ENCODE peak calls at places on chromosomes 7 and 10, in six cellular contexts. Z, P, V, L, T and S are unnamed samples.

GRCh38 chr7:45181286-45181960 is 23.8 kb downstream of the RAMP3 start:
- DNase-seq in Z (no peak), P (no peak), V (peak), L (no peak), T (no peak), S (no peak)

GRCh38 chr7:151537818-151538561 is 18.3 kb upstream of the RHEB start:
- DNase-seq in Z (no peak), P (no peak), V (no peak), L (no peak), T (peak), S (no peak)

GRCh38 chr7:28517606-28518005 is 105.3 kb downstream of the CREB5 start:
- DNase-seq in Z (no peak), P (no peak), V (no peak), L (no peak), T (no peak), S (no peak)

GRCh38 chr10:4243651-4244050 is 458.6 kb upstream of the KLF6 start:
- DNase-seq in Z (no peak), P (peak), V (no peak), L (no peak), T (peak), S (peak)

GRCh38 chr10:95444792-95445191 is 116.4 kb downstream of the SORBS1 start:
- DNase-seq in Z (no peak), P (no peak), V (no peak), L (no peak), T (no peak), S (no peak)

GRCh38 chr10:95618101-95618500 is 38.4 kb downstream of the ALDH18A1 start:
- DNase-seq in Z (no peak), P (no peak), V (no peak), L (no peak), T (no peak), S (no peak)

GRCh38 chr7:54349259-54349658 is 192.9 kb upstream of the VSTM2A start:
- DNase-seq in Z (no peak), P (no peak), V (no peak), L (no peak), T (peak), S (no peak)

GRCh38 chr10:71835671-71836593 is 15.1 kb downstream of the PSAP start:
- DNase-seq in Z (peak), P (no peak), V (peak), L (no peak), T (peak), S (peak)

GRCh38 chr10:17028843-17029580 is 100.6 kb downstream of the CUBN start:
- DNase-seq in Z (no peak), P (no peak), V (no peak), L (no peak), T (no peak), S (no peak)

GRCh38 chr7:143148050-143148449 is 16.2 kb downstream of the PIP start:
- DNase-seq in Z (no peak), P (no peak), V (no peak), L (no peak), T (no peak), S (no peak)

GRCh38 chr10:60661627-60662026 is 116.7 kb upstream of the CDK1 start:
- DNase-seq in Z (no peak), P (peak), V (no peak), L (no peak), T (peak), S (no peak)

GRCh38 chr7:21076054-21076453 is 289.4 kb upstream of the SP8 start:
- DNase-seq in Z (no peak), P (no peak), V (no peak), L (no peak), T (no peak), S (no peak)

GRCh38 chr7:15323545-15323944 is 238.3 kb downstream of the AGMO start:
- DNase-seq in Z (no peak), P (no peak), V (no peak), L (no peak), T (no peak), S (no peak)

GRCh38 chr7:130884437-130885417 is 150.7 kb upstream of the KLF14 start:
- DNase-seq in Z (no peak), P (peak), V (no peak), L (no peak), T (peak), S (no peak)

GRCh38 chr7:1700536-1701333 is 30.7 kb downstream of the ELFN1 start:
- DNase-seq in Z (no peak), P (no peak), V (peak), L (no peak), T (no peak), S (no peak)

GRCh38 chr7:30861612-30862011 is 50.0 kb upstream of the AQP1 start:
- DNase-seq in Z (no peak), P (no peak), V (no peak), L (no peak), T (no peak), S (no peak)

GRCh38 chr10:129707406-129708388 is 240.7 kb downstream of the MGMT start:
- DNase-seq in Z (peak), P (no peak), V (no peak), L (no peak), T (peak), S (no peak)

GRCh38 chr7:34759477-34760125 is 101.6 kb downstream of the NPSR1 start:
- DNase-seq in Z (no peak), P (peak), V (no peak), L (peak), T (peak), S (peak)

GRCh38 chr7:130458256-130458655 is 17.4 kb upstream of the CEP41 start:
- DNase-seq in Z (no peak), P (no peak), V (no peak), L (peak), T (no peak), S (peak)

GRCh38 chr10:91210435-91210834 is 10.0 kb upstream of the PCGF5 start:
- DNase-seq in Z (no peak), P (peak), V (no peak), L (peak), T (no peak), S (no peak)

GRCh38 chr7:47693161-47693740 is 111.3 kb upstream of the TNS3 start:
- DNase-seq in Z (no peak), P (no peak), V (no peak), L (no peak), T (no peak), S (no peak)

GRCh38 chr7:96319444-96319843 is 2.5 kb downstream of the SLC25A13 start:
- DNase-seq in Z (no peak), P (no peak), V (no peak), L (no peak), T (no peak), S (no peak)

GRCh38 chr7:99597762-99598501 is at the start of gene TMEM225B:
- DNase-seq in Z (no peak), P (no peak), V (no peak), L (no peak), T (no peak), S (no peak)

GRCh38 chr7:25360471-25360870 is 132.2 kb upstream of the NPVF start:
- DNase-seq in Z (no peak), P (no peak), V (no peak), L (no peak), T (no peak), S (no peak)

GRCh38 chr7:118245267-118246040 is 20.9 kb downstream of the ANKRD7 start:
- DNase-seq in Z (no peak), P (no peak), V (no peak), L (no peak), T (peak), S (peak)

GRCh38 chr7:118252087-118252486 is 27.6 kb downstream of the ANKRD7 start:
- DNase-seq in Z (no peak), P (no peak), V (no peak), L (no peak), T (no peak), S (no peak)

GRCh38 chr7:118250860-118251494 is 26.5 kb downstream of the ANKRD7 start:
- DNase-seq in Z (no peak), P (no peak), V (no peak), L (no peak), T (peak), S (no peak)
- TF ChIP-seq CTCF in Z (no peak), P (peak), V (no peak), L (peak), T (peak), S (peak)

DNA sequence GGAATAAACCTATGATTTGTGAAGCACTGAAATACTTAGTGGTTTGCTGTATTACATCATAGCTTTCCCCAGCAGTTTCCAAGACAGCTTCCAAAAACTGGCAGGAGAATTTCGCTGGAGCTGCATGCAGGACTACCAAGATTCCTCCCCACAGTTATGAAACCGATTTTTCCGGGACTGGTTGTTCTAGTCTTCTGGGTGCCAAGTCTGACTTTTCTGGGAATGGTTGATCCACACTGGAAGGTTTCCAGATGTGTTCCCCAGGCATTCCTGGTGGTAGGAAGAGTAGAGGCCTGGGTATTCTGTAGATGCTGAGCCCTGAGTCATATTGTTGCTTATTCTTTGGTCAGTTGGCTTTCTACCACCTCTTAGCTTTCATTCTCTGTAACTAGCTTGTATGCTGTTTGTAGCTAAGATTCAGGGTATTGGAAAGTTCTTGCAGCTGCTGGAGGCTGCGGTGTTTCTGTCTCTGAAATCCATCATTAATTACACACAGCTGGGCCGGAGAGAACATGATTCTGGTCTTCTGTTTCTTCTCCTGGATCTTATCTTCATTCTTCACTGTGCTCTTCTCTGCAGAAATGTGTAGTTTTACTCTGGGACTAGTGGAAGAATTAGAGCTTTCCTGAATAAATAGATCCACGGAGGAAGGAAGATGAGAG is 6.3 kb downstream of the ABCC2 start:
- DNase-seq in Z (no peak), P (no peak), V (no peak), L (no peak), T (peak), S (no peak)
- TF ChIP-seq CTCF in Z (no peak), P (no peak), V (no peak), L (no peak), T (no peak), S (no peak)

GRCh38 chr10:810351-810846 is 120.9 kb upstream of the DIP2C start:
- DNase-seq in Z (no peak), P (no peak), V (no peak), L (peak), T (peak), S (peak)
- TF ChIP-seq CTCF in Z (peak), P (no peak), V (no peak), L (peak), T (peak), S (peak)

DNA sequence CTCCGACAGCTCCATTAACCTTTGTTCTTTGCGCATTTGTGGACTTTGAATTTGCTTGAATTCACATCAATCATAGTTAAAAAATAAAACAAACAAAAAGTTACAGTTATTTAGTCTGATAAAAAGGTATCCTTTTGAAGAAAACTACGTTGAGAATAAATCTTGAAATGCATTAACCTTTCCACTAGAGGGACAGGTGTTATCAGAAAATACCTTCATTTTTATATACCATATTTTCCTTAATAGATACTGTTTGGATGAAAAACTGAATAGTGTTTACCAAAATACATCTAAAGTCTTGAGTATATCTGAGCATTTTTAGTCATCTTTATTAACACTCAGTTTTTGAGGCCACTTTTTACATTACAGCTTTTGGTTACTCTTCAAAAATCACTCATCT is 371.9 kb downstream of the ZWINT start:
- DNase-seq in Z (no peak), P (no peak), V (no peak), L (no peak), T (no peak), S (no peak)
- TF ChIP-seq CTCF in Z (no peak), P (peak), V (no peak), L (peak), T (no peak), S (no peak)

GRCh38 chr7:84454174-84454959 is 259.8 kb upstream of the SEMA3A start:
- DNase-seq in Z (no peak), P (no peak), V (no peak), L (no peak), T (peak), S (no peak)
- TF ChIP-seq CTCF in Z (no peak), P (no peak), V (no peak), L (no peak), T (no peak), S (no peak)

GRCh38 chr7:155453296-155454182 is 4.4 kb upstream of the EN2 start:
- DNase-seq in Z (no peak), P (no peak), V (no peak), L (no peak), T (no peak), S (no peak)

GRCh38 chr7:155455132-155455693 is 2.7 kb upstream of the EN2 start:
- DNase-seq in Z (no peak), P (no peak), V (peak), L (no peak), T (no peak), S (no peak)

GRCh38 chr7:155455776-155456516 is 2.0 kb upstream of the EN2 start:
- DNase-seq in Z (no peak), P (no peak), V (no peak), L (no peak), T (no peak), S (no peak)

GRCh38 chr7:155452505-155453295 is 5.2 kb upstream of the EN2 start:
- DNase-seq in Z (no peak), P (no peak), V (no peak), L (no peak), T (no peak), S (no peak)

GRCh38 chr7:155454183-155455112 is 3.5 kb upstream of the EN2 start:
- DNase-seq in Z (no peak), P (no peak), V (peak), L (no peak), T (no peak), S (no peak)
- TF ChIP-seq CTCF in Z (no peak), P (no peak), V (no peak), L (no peak), T (no peak), S (no peak)

DNA sequence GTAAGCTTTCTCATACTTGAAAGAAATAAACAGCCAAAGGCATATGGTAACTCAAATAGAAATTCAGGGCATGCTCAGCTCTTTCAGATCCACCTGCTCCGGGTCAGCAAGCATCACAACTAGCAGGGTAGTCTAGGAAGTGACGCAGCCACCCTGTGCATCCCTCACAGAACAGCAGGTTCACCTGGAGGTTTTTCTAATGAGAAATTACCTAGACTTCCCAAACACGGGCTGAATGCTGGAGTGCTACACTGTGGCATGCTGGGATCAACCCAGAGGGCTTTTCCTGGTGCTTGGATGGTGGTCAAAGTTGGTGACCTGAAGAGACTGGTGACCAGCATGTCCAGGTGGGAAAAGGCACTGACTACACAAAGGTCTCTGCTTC is 66.8 kb upstream of the DNAJB6 start:
- DNase-seq in Z (no peak), P (no peak), V (peak), L (no peak), T (no peak), S (no peak)
- TF ChIP-seq CTCF in Z (no peak), P (no peak), V (no peak), L (no peak), T (no peak), S (no peak)

GRCh38 chr7:51357821-51358220 is 41.2 kb upstream of the COBL start:
- DNase-seq in Z (no peak), P (no peak), V (no peak), L (no peak), T (no peak), S (no peak)
- TF ChIP-seq CTCF in Z (no peak), P (peak), V (no peak), L (no peak), T (no peak), S (no peak)

GRCh38 chr7:133428876-133429275 is 176.0 kb downstream of the EXOC4 start:
- DNase-seq in Z (no peak), P (no peak), V (no peak), L (no peak), T (no peak), S (no peak)

GRCh38 chr7:133433165-133433812 is 180.4 kb downstream of the EXOC4 start:
- DNase-seq in Z (no peak), P (no peak), V (no peak), L (no peak), T (no peak), S (no peak)

GRCh38 chr7:133429371-133429770 is 176.5 kb downstream of the EXOC4 start:
- DNase-seq in Z (no peak), P (no peak), V (no peak), L (no peak), T (no peak), S (no peak)

GRCh38 chr7:133434246-133434865 is 181.5 kb downstream of the EXOC4 start:
- DNase-seq in Z (no peak), P (no peak), V (no peak), L (peak), T (peak), S (peak)

GRCh38 chr7:133431134-133431711 is 178.3 kb downstream of the EXOC4 start:
- DNase-seq in Z (no peak), P (no peak), V (no peak), L (no peak), T (no peak), S (no peak)
- TF ChIP-seq CTCF in Z (no peak), P (no peak), V (no peak), L (no peak), T (no peak), S (no peak)

DNA sequence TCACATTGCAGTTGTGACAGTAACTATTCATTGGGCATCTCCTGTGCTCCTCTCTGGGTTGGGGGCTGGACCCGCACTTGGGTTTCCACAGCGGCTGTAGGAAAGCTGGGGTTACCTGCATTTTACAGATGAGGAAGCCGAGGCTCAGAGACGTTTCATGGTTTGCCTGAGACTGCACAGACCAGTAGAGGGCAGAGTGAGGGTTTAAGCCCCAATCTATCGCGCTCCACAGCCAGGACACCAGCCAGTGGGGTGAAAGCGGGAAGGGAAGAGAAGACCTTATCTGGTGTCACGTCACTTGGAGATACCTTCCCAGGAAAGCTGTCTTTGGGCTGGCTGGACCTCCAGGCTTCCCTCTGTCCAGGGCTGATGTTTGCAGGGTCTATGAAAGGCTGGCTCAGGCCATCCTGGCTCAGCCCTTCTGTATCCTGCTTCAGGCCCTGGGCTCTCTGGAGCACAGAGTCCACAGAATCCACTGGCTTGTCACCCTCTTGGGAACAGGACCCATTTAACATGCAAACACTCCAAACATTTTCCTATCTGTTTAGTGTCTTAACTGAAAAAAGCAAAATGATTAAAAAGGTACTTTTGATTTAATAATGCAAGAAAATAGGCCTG is 167.7 kb downstream of the EMX2 start:
- DNase-seq in Z (no peak), P (no peak), V (no peak), L (no peak), T (no peak), S (peak)
- TF ChIP-seq CTCF in Z (no peak), P (no peak), V (no peak), L (no peak), T (no peak), S (peak)